ENCODE peak calls at places on chromosomes 13 and 19, in five cellular contexts. L is fibroblast of lung, E is H1, J is H9, T is PC-3. P is an unnamed sample. For H3K9me3, the result is how much of the 10 kb centered on the place peaks cover.

GRCh38 chr13:110676511-110677204 is 29.3 kb downstream of the CARS2 start:
- DNase-seq in L (no peak), E (no peak), J (no peak), T (no peak), P (no peak)

GRCh38 chr19:45478454-45479238 is 10.8 kb downstream of the FOSB start:
- DNase-seq in L (peak), E (peak), J (peak), T (peak), P (peak)

GRCh38 chr13:98033277-98034247 is 80.1 kb downstream of the IPO5 start:
- DNase-seq in L (peak), E (no peak), J (no peak), T (peak), P (peak)

GRCh38 chr19:28019371-28019770 is 1193.6 kb downstream of the UQCRFS1 start:
- DNase-seq in L (no peak), E (no peak), J (no peak), T (no peak), P (no peak)

GRCh38 chr19:54160182-54160811 is 776 bp upstream of the LENG1 start:
- DNase-seq in L (peak), E (peak), J (no peak), T (peak), P (no peak)

GRCh38 chr13:26646603-26647002 is 89.1 kb downstream of the WASF3 start:
- DNase-seq in L (no peak), E (no peak), J (no peak), T (no peak), P (no peak)

GRCh38 chr19:54030895-54031586 is 32.7 kb downstream of the VSTM1 start:
- DNase-seq in L (no peak), E (no peak), J (no peak), T (peak), P (no peak)

GRCh38 chr19:54173951-54174817 is 1.2 kb upstream of the TMC4 start:
- DNase-seq in L (no peak), E (no peak), J (peak), T (peak), P (no peak)

GRCh38 chr13:28750187-28751045 is 31.6 kb upstream of the SLC46A3 start:
- DNase-seq in L (no peak), E (peak), J (no peak), T (peak), P (no peak)

GRCh38 chr19:45569619-45570421 is 14.8 kb downstream of the OPA3 start:
- DNase-seq in L (peak), E (peak), J (peak), T (peak), P (peak)

GRCh38 chr13:106083620-106084350 is 451.7 kb downstream of the EFNB2 start:
- DNase-seq in L (peak), E (no peak), J (peak), T (peak), P (peak)

GRCh38 chr19:2788237-2788636 is 2.9 kb downstream of the THOP1 start:
- DNase-seq in L (no peak), E (no peak), J (no peak), T (no peak), P (no peak)

GRCh38 chr13:43905435-43906031 is 25.8 kb downstream of the LACC1 start:
- DNase-seq in L (peak), E (no peak), J (no peak), T (peak), P (peak)

GRCh38 chr19:46081928-46082727 is 41.3 kb upstream of the IGFL4 start:
- DNase-seq in L (peak), E (no peak), J (peak), T (peak), P (no peak)

GRCh38 chr13:50123862-50124535 is 108.8 kb downstream of the KCNRG start:
- DNase-seq in L (peak), E (peak), J (peak), T (peak), P (peak)

GRCh38 chr19:47107953-47108746 is 5.4 kb downstream of the ZC3H4 start:
- DNase-seq in L (peak), E (no peak), J (no peak), T (peak), P (no peak)

GRCh38 chr13:68319384-68319783 is 1089.2 kb upstream of the PCDH9 start:
- DNase-seq in L (peak), E (no peak), J (no peak), T (no peak), P (no peak)
- H3K9me3 ChIP-seq in L (under half), E (under half), J (under half), T (under half), P (under half)

GRCh38 chr13:99273128-99273527 is 14.9 kb upstream of the GPR18 start:
- DNase-seq in L (no peak), E (no peak), J (no peak), T (no peak), P (no peak)

GRCh38 chr13:99277629-99278028 is 19.4 kb upstream of the GPR18 start:
- DNase-seq in L (no peak), E (no peak), J (no peak), T (no peak), P (no peak)

GRCh38 chr13:99272481-99272880 is 14.3 kb upstream of the GPR18 start:
- DNase-seq in L (no peak), E (no peak), J (no peak), T (no peak), P (no peak)

GRCh38 chr13:99276706-99277105 is 18.5 kb upstream of the GPR18 start:
- DNase-seq in L (no peak), E (no peak), J (no peak), T (no peak), P (no peak)

GRCh38 chr13:99275093-99275469 is 16.9 kb upstream of the GPR18 start:
- DNase-seq in L (peak), E (no peak), J (no peak), T (peak), P (no peak)
- H3K27ac ChIP-seq in L (no peak), E (no peak), J (no peak), T (no peak), P (no peak)

GRCh38 chr13:46662690-46663089 is 109.7 kb downstream of the LRCH1 start:
- DNase-seq in L (no peak), E (no peak), J (no peak), T (no peak), P (no peak)
- H3K4me2 ChIP-seq in L (no peak), E (no peak), J (no peak), T (no peak), P (no peak)

GRCh38 chr19:12224676-12225075 is 61.8 kb downstream of the ZNF136 start:
- DNase-seq in L (peak), E (no peak), J (no peak), T (no peak), P (no peak)
- H3K9me3 ChIP-seq in L (under half), E (under half), J (under half), T (under half), P (under half)

GRCh38 chr19:40689339-40690049 is 957 bp downstream of the NUMBL start:
- DNase-seq in L (peak), E (peak), J (no peak), T (peak), P (no peak)
- H3K27ac ChIP-seq in L (peak), E (no peak), J (no peak), T (no peak), P (no peak)